ENCODE peak calls at places on chromosomes 3 and 15, in four cellular contexts. R is HepG2, Z is H1, X is GM12878. A is an unnamed sample.

GRCh38 chr3:169964176-169964575 is 2.4 kb upstream of the SEC62 start:
- DNase-seq in Z (no peak), R (no peak), X (no peak), A (no peak)

GRCh38 chr15:70584838-70585706 is 178.3 kb downstream of the UACA start:
- DNase-seq in R (peak; percentile 84), Z (peak; percentile 41), X (no peak), A (no peak)

GRCh38 chr15:32003558-32003957 is 26.8 kb upstream of the CHRNA7 start:
- DNase-seq in Z (no peak), R (no peak), X (no peak), A (no peak)

GRCh38 chr15:74628949-74629348 is 13.3 kb downstream of the CLK3 start:
- DNase-seq in X (no peak), Z (no peak), R (no peak), A (no peak)

GRCh38 chr15:90851945-90852344 is 16.4 kb upstream of the FURIN start:
- DNase-seq in X (no peak), R (no peak), Z (no peak), A (no peak)

GRCh38 chr3:189237516-189237915 is 65.7 kb downstream of the TPRG1 start:
- DNase-seq in R (no peak), X (no peak), Z (no peak), A (no peak)

GRCh38 chr3:24185738-24186384 is 240.8 kb downstream of the NR1D2 start:
- DNase-seq in Z (peak; percentile 9), X (no peak), R (peak; percentile 26), A (peak; percentile 59)

GRCh38 chr3:132311860-132312259 is 5.3 kb upstream of the ACP3 start:
- DNase-seq in R (no peak), Z (no peak), X (no peak), A (no peak)

GRCh38 chr3:119555309-119555735 is 4.1 kb downstream of the CD80 start:
- DNase-seq in R (no peak), X (no peak), Z (no peak), A (no peak)

DNA sequence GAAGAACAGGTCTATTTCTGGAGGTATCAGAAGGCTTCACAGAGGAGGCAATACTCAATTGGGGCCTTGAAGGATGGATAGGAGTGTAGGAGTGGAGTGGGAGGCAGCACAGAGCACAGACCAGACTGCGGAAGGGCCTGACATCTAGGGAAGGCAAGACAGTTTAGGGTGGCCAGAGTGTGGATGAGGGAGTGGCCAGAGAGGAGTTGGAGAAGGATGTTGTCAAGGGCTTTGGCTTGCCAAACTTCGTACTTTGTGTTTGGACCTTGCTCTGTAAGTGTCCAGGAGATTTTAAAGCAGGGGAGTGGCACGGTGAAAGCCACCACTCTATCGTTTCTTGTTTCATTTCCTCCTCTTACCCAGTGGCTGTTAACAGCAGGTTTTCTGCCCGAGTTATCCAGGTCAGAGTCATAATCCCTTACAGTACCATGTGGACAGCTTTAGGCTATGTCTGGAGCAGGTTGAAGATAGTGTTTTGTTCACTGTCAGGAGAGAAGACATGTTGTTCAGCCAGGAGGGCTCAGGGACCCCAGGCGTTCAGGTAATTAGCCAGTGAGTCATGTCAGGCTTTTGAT is 12.3 kb downstream of the SMAD3 start:
- DNase-seq in Z (no peak), X (no peak), R (no peak), A (no peak)
- H3K4me1 ChIP-seq in Z (peaks cover 11% of the 10 kb centered on the region), X (peaks cover 91% of the 10 kb centered on the region), R (peaks cover 100% of the 10 kb centered on the region), A (peaks cover 13% of the 10 kb centered on the region)

GRCh38 chr3:110859340-110859739 is 212.3 kb upstream of the NECTIN3 start:
- DNase-seq in R (no peak), Z (no peak), X (no peak), A (no peak)
- TF ChIP-seq ZNF274 in R (no peak), Z (no peak), X (no peak), A (no peak)

DNA sequence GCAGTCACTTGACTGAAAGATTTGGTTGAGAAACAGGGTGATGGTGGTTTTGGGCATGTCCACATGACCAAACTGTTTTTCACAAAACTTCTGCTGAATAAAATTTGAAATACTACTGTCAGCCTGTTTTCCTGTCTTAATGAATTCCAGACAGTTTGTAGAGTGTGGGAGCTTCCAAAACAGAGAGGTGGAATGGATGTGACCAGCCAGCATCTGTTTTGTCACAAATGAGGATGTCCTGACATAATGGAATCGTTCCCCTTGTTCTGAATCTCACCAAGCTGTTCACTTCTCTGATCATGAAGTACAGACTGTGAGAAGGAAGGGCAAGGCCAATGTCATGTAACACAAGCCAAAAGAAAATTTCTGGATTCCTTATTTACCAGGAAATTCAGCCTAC is 11.9 kb downstream of the MITF start:
- DNase-seq in Z (no peak), R (no peak), X (no peak), A (no peak)
- TF ChIP-seq SUZ12 in Z (no peak), R (no peak), X (no peak), A (no peak)

GRCh38 chr15:43851251-43851650 is 24.4 kb downstream of the WDR76 start:
- DNase-seq in R (no peak), Z (no peak), X (no peak), A (no peak)
- H3K4me1 ChIP-seq in R (no peaks in the 10 kb centered on the region), Z (no peaks in the 10 kb centered on the region), X (no peaks in the 10 kb centered on the region), A (no peaks in the 10 kb centered on the region)

GRCh38 chr3:156638271-156638670 is 36.1 kb upstream of the TIPARP start:
- DNase-seq in R (no peak), X (no peak), Z (no peak), A (no peak)
- TF ChIP-seq ZNF274 in R (no peak), X (no peak), Z (no peak), A (no peak)

GRCh38 chr3:152662157-152662556 is 172.8 kb upstream of the P2RY1 start:
- DNase-seq in Z (no peak), R (no peak), X (no peak), A (no peak)

GRCh38 chr3:152658977-152659376 is 176.0 kb upstream of the P2RY1 start:
- DNase-seq in Z (no peak), R (no peak), X (no peak), A (no peak)

GRCh38 chr3:152656207-152657001 is 178.5 kb upstream of the P2RY1 start:
- DNase-seq in X (no peak), R (no peak), Z (no peak), A (peak; percentile 27)

GRCh38 chr3:152657002-152657400 is 177.9 kb upstream of the P2RY1 start:
- DNase-seq in Z (peak; percentile 9), R (no peak), X (no peak), A (peak; percentile 73)
- TF ChIP-seq SUZ12 in Z (no peak), R (no peak), X (no peak), A (no peak)

DNA sequence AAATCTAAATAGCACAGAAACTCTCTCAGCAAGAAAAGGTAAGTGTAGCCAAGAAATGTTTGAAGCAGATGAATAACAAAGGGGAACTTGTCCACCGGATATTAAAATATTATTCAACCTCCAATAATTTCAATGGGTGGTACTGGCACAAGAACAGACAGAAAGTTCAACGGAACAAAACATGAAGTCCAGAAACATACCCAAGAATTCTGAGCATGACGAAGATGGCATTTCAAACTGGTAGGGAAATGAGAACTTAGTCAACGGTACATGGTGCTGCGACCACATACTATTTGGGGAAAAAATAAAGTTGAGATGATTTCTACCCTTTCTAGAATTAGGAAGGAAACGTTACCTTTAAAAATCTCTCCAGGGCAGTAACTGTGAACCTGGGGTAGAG is 5.5 kb downstream of the CHSY1 start:
- DNase-seq in R (no peak), Z (no peak), X (no peak), A (no peak)
- H3K4me1 ChIP-seq in R (peaks cover 80% of the 10 kb centered on the region), Z (peaks cover 14% of the 10 kb centered on the region), X (peaks cover 31% of the 10 kb centered on the region), A (peaks cover 11% of the 10 kb centered on the region)

GRCh38 chr3:56998081-56998529 is 62.4 kb upstream of the SPATA12 start:
- DNase-seq in X (no peak), Z (no peak), R (no peak), A (no peak)
- TF ChIP-seq ZNF274 in X (no peak), Z (no peak), R (no peak), A (no peak)

GRCh38 chr3:71784201-71784913 is 591 bp downstream of the PROK2 start:
- DNase-seq in R (no peak), X (no peak), Z (no peak), A (no peak)
- TF ChIP-seq SUZ12 in R (no peak), X (no peak), Z (peak; percentile 76), A (peak; percentile 46)

A was measured in NT2/D1.